ENCODE peak calls at places on chromosomes 1 and 21, in ten cellular contexts. C, R, B, F, H, J, O, X, E and S are unnamed samples.

GRCh38 chr1:27804791-27805190 is 25.8 kb upstream of the PPP1R8 start:
- DNase-seq in C (no peak), R (no peak), B (no peak), F (no peak), H (no peak), J (no peak), O (no peak), X (no peak), E (no peak), S (no peak)

GRCh38 chr1:26148887-26149286 is 10.0 kb upstream of the FAM110D start:
- DNase-seq in C (no peak), R (no peak), B (no peak), F (no peak), H (no peak), J (no peak), O (no peak), X (no peak), E (no peak), S (no peak)

GRCh38 chr1:65235867-65236805 is 73.2 kb upstream of the DNAJC6 start:
- DNase-seq in C (peak; percentile 59), R (peak; percentile 69), B (peak; percentile 70), F (no peak), H (no peak), J (no peak), O (no peak), X (peak; percentile 15), E (no peak), S (no peak)

GRCh38 chr1:84851839-84852238 is 41.2 kb downstream of the LPAR3 start:
- DNase-seq in C (no peak), R (no peak), B (no peak), F (no peak), H (no peak), J (no peak), O (no peak), X (peak; percentile 42), E (no peak), S (no peak)

GRCh38 chr21:41683815-41684214 is 83.0 kb downstream of the RIPK4 start:
- DNase-seq in C (no peak), R (no peak), B (no peak), F (no peak), H (no peak), J (no peak), O (no peak), X (no peak), E (peak; percentile 19), S (peak; percentile 75)

GRCh38 chr1:155070392-155070700 is 6.8 kb downstream of the EFNA4 start:
- DNase-seq in C (no peak), R (no peak), B (peak; percentile 38), F (no peak), H (peak; percentile 27), J (no peak), O (no peak), X (no peak), E (no peak), S (no peak)

GRCh38 chr1:169741666-169742394 is 8.0 kb upstream of the SELE start:
- DNase-seq in C (no peak), R (no peak), B (no peak), F (no peak), H (no peak), J (no peak), O (no peak), X (peak; percentile 94), E (no peak), S (no peak)

GRCh38 chr1:218467101-218467728 is 122.1 kb downstream of the TGFB2 start:
- DNase-seq in C (no peak), R (no peak), B (no peak), F (no peak), H (no peak), J (no peak), O (no peak), X (peak; percentile 99), E (no peak), S (no peak)

GRCh38 chr1:111154021-111154999 is 14.3 kb downstream of the CEPT1 start:
- DNase-seq in C (no peak), R (no peak), B (no peak), F (no peak), H (no peak), J (no peak), O (no peak), X (no peak), E (no peak), S (no peak)

GRCh38 chr1:38015978-38016640 is 3.6 kb downstream of the UTP11 start:
- DNase-seq in C (no peak), R (no peak), B (no peak), F (no peak), H (peak; percentile 6), J (no peak), O (no peak), X (no peak), E (no peak), S (no peak)

DNA sequence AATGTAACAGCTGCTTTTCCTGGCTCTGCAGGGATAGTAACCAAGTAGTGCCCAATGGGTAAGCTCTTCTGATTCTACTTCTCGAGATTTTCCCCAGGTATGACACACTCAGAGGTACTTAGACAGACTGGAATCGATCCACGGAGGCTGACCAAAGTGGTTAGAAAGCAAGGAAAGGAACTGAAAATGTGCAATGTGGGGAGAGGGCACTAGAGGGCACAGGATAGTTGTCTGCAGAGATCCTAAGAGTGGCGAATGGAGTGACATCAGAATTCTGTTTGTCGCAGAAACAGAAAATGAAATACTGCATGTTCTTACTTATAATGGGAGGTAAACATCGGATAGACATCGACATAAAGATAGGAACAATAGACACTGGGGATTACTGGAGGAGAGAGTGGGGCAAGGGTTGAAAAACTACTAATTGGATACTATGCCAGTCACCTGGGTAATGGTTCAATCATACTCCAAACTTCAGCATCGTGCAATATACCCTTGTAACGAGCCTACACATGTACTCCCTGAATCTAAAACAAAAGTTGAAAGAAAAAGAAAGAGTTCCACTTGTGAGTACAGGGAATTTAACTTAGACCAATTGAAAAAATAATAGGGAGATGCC is 23.3 kb downstream of the CYP2J2 start:
- DNase-seq in C (peak; percentile 44), R (peak; percentile 40), B (peak; percentile 75), F (no peak), H (no peak), J (peak; percentile 8), O (peak; percentile 42), X (peak; percentile 7), E (no peak), S (no peak)
- H3K4me1 ChIP-seq in C (no peaks in the 10 kb centered on the region), R (peaks cover 10% of the 10 kb centered on the region), B (peaks cover 10% of the 10 kb centered on the region), F (no peaks in the 10 kb centered on the region), H (no peaks in the 10 kb centered on the region), J (no peaks in the 10 kb centered on the region), O (no peaks in the 10 kb centered on the region), X (no peaks in the 10 kb centered on the region), E (peaks cover 5% of the 10 kb centered on the region), S (no peaks in the 10 kb centered on the region)

GRCh38 chr21:33064623-33064996 is 5.3 kb upstream of the OLIG1 start:
- DNase-seq in C (peak; percentile 40), R (no peak), B (peak; percentile 75), F (no peak), H (no peak), J (no peak), O (peak; percentile 51), X (no peak), E (no peak), S (no peak)
- H3K4me1 ChIP-seq in C (peaks cover 4% of the 10 kb centered on the region), R (no peaks in the 10 kb centered on the region), B (peaks cover 14% of the 10 kb centered on the region), F (peaks cover under 1% of the 10 kb centered on the region), H (no peaks in the 10 kb centered on the region), J (no peaks in the 10 kb centered on the region), O (no peaks in the 10 kb centered on the region), X (no peaks in the 10 kb centered on the region), E (no peaks in the 10 kb centered on the region), S (no peaks in the 10 kb centered on the region)

GRCh38 chr1:234093741-234094140 is 189.3 kb downstream of the SLC35F3 start:
- DNase-seq in C (no peak), R (peak; percentile 26), B (no peak), F (no peak), H (peak; percentile 37), J (no peak), O (no peak), X (no peak), E (no peak), S (peak; percentile 56)

GRCh38 chr1:234089396-234089795 is 184.9 kb downstream of the SLC35F3 start:
- DNase-seq in C (peak; percentile 45), R (no peak), B (peak; percentile 68), F (no peak), H (no peak), J (no peak), O (peak; percentile 61), X (no peak), E (no peak), S (no peak)

GRCh38 chr1:234091065-234091401 is 186.6 kb downstream of the SLC35F3 start:
- DNase-seq in C (no peak), R (no peak), B (no peak), F (no peak), H (no peak), J (no peak), O (no peak), X (no peak), E (no peak), S (no peak)

GRCh38 chr1:234090212-234091064 is 186.0 kb downstream of the SLC35F3 start:
- DNase-seq in C (no peak), R (no peak), B (no peak), F (no peak), H (no peak), J (no peak), O (no peak), X (no peak), E (no peak), S (no peak)

DNA sequence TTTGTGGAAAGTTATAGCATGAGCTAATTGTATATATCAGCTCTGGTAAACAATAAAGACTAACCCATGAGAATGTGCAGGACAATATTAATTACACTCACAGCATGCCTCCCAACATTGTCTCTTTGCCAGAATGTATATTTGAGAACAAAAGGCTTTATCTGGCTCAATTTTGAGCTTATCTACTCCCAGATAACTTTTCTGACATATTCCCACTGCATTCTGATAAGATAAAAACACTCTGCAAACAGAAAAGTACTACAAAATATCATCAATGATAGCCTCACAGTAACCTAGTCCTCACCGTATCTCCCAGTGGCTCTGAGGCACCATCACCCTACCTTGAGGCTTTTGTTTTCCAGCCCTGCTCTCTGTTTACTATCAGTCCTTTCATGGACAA is 188.6 kb downstream of the SLC35F3 start:
- DNase-seq in C (no peak), R (no peak), B (no peak), F (no peak), H (no peak), J (no peak), O (no peak), X (no peak), E (no peak), S (no peak)
- H3K4me1 ChIP-seq in C (no peaks in the 10 kb centered on the region), R (peaks cover 14% of the 10 kb centered on the region), B (no peaks in the 10 kb centered on the region), F (no peaks in the 10 kb centered on the region), H (no peaks in the 10 kb centered on the region), J (no peaks in the 10 kb centered on the region), O (no peaks in the 10 kb centered on the region), X (no peaks in the 10 kb centered on the region), E (no peaks in the 10 kb centered on the region), S (no peaks in the 10 kb centered on the region)

GRCh38 chr1:24749886-24750285 is 4.6 kb downstream of the CLIC4 start:
- DNase-seq in C (no peak), R (no peak), B (no peak), F (no peak), H (no peak), J (no peak), O (no peak), X (no peak), E (no peak), S (no peak)
- H3K4me1 ChIP-seq in C (peaks cover 4% of the 10 kb centered on the region), R (peaks cover 30% of the 10 kb centered on the region), B (peaks cover 68% of the 10 kb centered on the region), F (peaks cover 5% of the 10 kb centered on the region), H (peaks cover 8% of the 10 kb centered on the region), J (no peaks in the 10 kb centered on the region), O (peaks cover 5% of the 10 kb centered on the region), X (peaks cover 41% of the 10 kb centered on the region), E (no peaks in the 10 kb centered on the region), S (no peaks in the 10 kb centered on the region)

GRCh38 chr1:159927211-159927886 is 2.0 kb upstream of the TAGLN2 start:
- DNase-seq in C (no peak), R (no peak), B (no peak), F (no peak), H (no peak), J (no peak), O (no peak), X (no peak), E (no peak), S (no peak)
- H3K4me1 ChIP-seq in C (peaks cover 15% of the 10 kb centered on the region), R (peaks cover 9% of the 10 kb centered on the region), B (peaks cover 18% of the 10 kb centered on the region), F (peaks cover 11% of the 10 kb centered on the region), H (peaks cover 8% of the 10 kb centered on the region), J (peaks cover 15% of the 10 kb centered on the region), O (no peaks in the 10 kb centered on the region), X (peaks cover 23% of the 10 kb centered on the region), E (peaks cover 16% of the 10 kb centered on the region), S (no peaks in the 10 kb centered on the region)